ENCODE peak calls at places on chromosomes 5 and 9, in seven cellular contexts. O is fibroblast of lung; N is esophagus squamous epithelium; U is prostate gland; V is HCT116; Y is CD4-positive, alpha-beta T cell; H is cardiac fibroblast. L is an unnamed sample.

GRCh38 chr5:135131801-135132675 is 98.0 kb upstream of the PITX1 start:
- DNase-seq in O (no peak), H (no peak), V (no peak), Y (no peak), N (no peak), U (no peak), L (peak)

GRCh38 chr5:14551211-14551610 is 30.4 kb upstream of the OTULINL start:
- DNase-seq in V (no peak), U (no peak), N (no peak), O (no peak), H (no peak), Y (no peak), L (no peak)

GRCh38 chr9:105050296-105050695 is 122.3 kb upstream of the ABCA1 start:
- DNase-seq in H (peak), Y (no peak), V (no peak), U (no peak), N (no peak), O (peak), L (no peak)

GRCh38 chr9:124278054-124278540 is 20.3 kb downstream of the NEK6 start:
- DNase-seq in O (no peak), Y (no peak), N (no peak), H (no peak), V (no peak), U (no peak), L (no peak)

GRCh38 chr5:29229461-29229860 is 1964.0 kb upstream of the CDH6 start:
- DNase-seq in U (no peak), O (no peak), N (no peak), V (no peak), Y (no peak), H (no peak), L (no peak)

GRCh38 chr5:172586118-172587060 is 54.7 kb upstream of the NEURL1B start:
- DNase-seq in N (no peak), V (no peak), O (no peak), U (no peak), H (no peak), Y (no peak), L (no peak)

GRCh38 chr5:139845846-139846681 is 50.5 kb downstream of the PSD2 start:
- DNase-seq in V (no peak), H (no peak), O (no peak), Y (no peak), N (no peak), U (peak), L (peak)

GRCh38 chr5:14228219-14228618 is 85.1 kb downstream of the TRIO start:
- DNase-seq in Y (no peak), V (no peak), U (no peak), O (no peak), H (no peak), N (no peak), L (no peak)

GRCh38 chr9:117555964-117556629 is 141.2 kb upstream of the ASTN2 start:
- DNase-seq in H (peak), N (no peak), O (peak), U (peak), Y (no peak), V (no peak), L (no peak)

GRCh38 chr5:54066433-54066832 is 243.9 kb downstream of the ARL15 start:
- DNase-seq in N (no peak), U (no peak), H (no peak), Y (no peak), O (no peak), V (no peak), L (no peak)

GRCh38 chr9:89022071-89022721 is 30.9 kb downstream of the S1PR3 start:
- DNase-seq in U (peak), H (peak), N (no peak), Y (no peak), V (no peak), O (peak), L (no peak)

GRCh38 chr9:133377721-133378216 is 1.6 kb downstream of the STKLD1 start:
- DNase-seq in U (no peak), V (no peak), N (no peak), H (peak), Y (no peak), O (no peak), L (no peak)

GRCh38 chr9:86637515-86637914 is 283.3 kb upstream of the TUT7 start:
- DNase-seq in U (peak), O (peak), Y (no peak), V (no peak), H (peak), N (no peak), L (no peak)

GRCh38 chr5:6377582-6378127 is 692 bp downstream of the MED10 start:
- DNase-seq in V (no peak), O (no peak), Y (no peak), H (peak), N (no peak), U (no peak), L (no peak)

GRCh38 chr9:26893030-26893676 is 551 bp upstream of the CAAP1 start:
- DNase-seq in Y (no peak), N (no peak), O (no peak), V (no peak), H (no peak), U (no peak), L (no peak)

GRCh38 chr5:175772747-175773533 is 98.4 kb upstream of the CPLX2 start:
- DNase-seq in V (no peak), H (no peak), Y (no peak), U (no peak), O (no peak), N (no peak), L (no peak)

GRCh38 chr9:136902259-136902821 is 16.0 kb downstream of the TRAF2 start:
- DNase-seq in U (peak), O (peak), H (peak), N (peak), Y (peak), V (no peak), L (peak)

GRCh38 chr9:133164209-133164590 is 486 bp upstream of the GBGT1 start:
- DNase-seq in N (no peak), U (no peak), V (no peak), H (no peak), Y (no peak), O (no peak), L (no peak)

GRCh38 chr5:74851684-74852353 is 14.4 kb downstream of the FAM169A start:
- DNase-seq in Y (no peak), V (no peak), U (no peak), H (peak), N (no peak), O (peak), L (no peak)

GRCh38 chr5:41510176-41510831 is at the start of gene PLCXD3:
- DNase-seq in H (peak), N (no peak), V (no peak), O (peak), Y (no peak), U (no peak), L (peak)

GRCh38 chr5:179866241-179867078 is 7.8 kb upstream of the MRNIP start:
- DNase-seq in U (no peak), V (no peak), Y (no peak), H (no peak), O (no peak), N (no peak), L (no peak)

GRCh38 chr9:69469136-69469535 is 144.1 kb downstream of the ENTREP1 start:
- DNase-seq in N (no peak), O (no peak), U (no peak), V (no peak), H (no peak), Y (no peak), L (no peak)

GRCh38 chr5:115586525-115587146 is 15.6 kb downstream of the TICAM2 start:
- DNase-seq in N (no peak), U (no peak), O (peak), H (peak), V (no peak), Y (no peak), L (no peak)

GRCh38 chr9:131801811-131802210 is 61.9 kb upstream of the RAPGEF1 start:
- DNase-seq in U (no peak), Y (no peak), N (no peak), O (no peak), V (no peak), H (no peak), L (peak)
- TF ChIP-seq CTCF in U (no peak), Y (no peak), N (no peak), O (no peak), V (peak), H (no peak), L (no peak)

DNA sequence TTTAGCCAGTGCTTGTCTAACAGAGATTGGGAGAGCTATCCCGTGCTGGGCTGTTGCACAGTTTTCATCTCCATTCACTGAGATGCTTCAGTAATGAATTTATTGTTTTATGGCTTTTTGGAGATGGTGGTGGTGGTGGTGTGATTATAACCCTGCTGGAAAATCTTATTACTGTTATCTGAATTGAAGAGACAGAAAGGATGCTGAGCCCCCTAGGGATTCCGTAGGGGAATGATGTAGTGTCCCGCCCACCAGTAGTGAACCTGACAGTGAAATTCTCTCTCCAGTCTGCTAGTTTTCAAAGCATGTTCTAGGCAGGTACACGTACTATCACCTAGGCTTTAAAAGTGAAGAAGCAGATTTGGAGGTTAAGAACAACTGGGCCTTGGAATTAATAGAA is 1.9 kb downstream of the RAI14 start:
- DNase-seq in O (peak), U (no peak), V (no peak), N (no peak), Y (no peak), H (peak), L (no peak)
- TF ChIP-seq CTCF in O (peak), U (no peak), V (no peak), N (no peak), Y (no peak), H (no peak), L (no peak)

GRCh38 chr5:149365418-149365817 is 7.6 kb downstream of the PCYOX1L start:
- DNase-seq in H (no peak), N (no peak), U (no peak), V (no peak), Y (no peak), O (no peak), L (no peak)
- TF ChIP-seq CTCF in H (no peak), N (no peak), U (no peak), V (no peak), Y (no peak), O (no peak), L (no peak)

GRCh38 chr5:66498791-66499207 is 97.4 kb upstream of the MAST4 start:
- DNase-seq in H (peak), N (no peak), O (peak), V (no peak), U (no peak), Y (no peak), L (no peak)
- TF ChIP-seq CTCF in H (peak), N (no peak), O (peak), V (peak), U (no peak), Y (no peak), L (no peak)

GRCh38 chr5:83562817-83563557 is 91.4 kb downstream of the VCAN start:
- DNase-seq in V (no peak), Y (no peak), U (no peak), O (peak), H (peak), N (no peak), L (no peak)

GRCh38 chr5:83564069-83564749 is 92.7 kb downstream of the VCAN start:
- DNase-seq in Y (no peak), H (peak), U (no peak), O (peak), N (no peak), V (peak), L (no peak)

GRCh38 chr5:83562207-83562606 is 90.7 kb downstream of the VCAN start:
- DNase-seq in N (no peak), O (peak), Y (no peak), U (no peak), V (no peak), H (no peak), L (no peak)

GRCh38 chr5:83567741-83568530 is 96.4 kb downstream of the VCAN start:
- DNase-seq in O (peak), N (no peak), Y (no peak), U (no peak), V (no peak), H (peak), L (no peak)

DNA sequence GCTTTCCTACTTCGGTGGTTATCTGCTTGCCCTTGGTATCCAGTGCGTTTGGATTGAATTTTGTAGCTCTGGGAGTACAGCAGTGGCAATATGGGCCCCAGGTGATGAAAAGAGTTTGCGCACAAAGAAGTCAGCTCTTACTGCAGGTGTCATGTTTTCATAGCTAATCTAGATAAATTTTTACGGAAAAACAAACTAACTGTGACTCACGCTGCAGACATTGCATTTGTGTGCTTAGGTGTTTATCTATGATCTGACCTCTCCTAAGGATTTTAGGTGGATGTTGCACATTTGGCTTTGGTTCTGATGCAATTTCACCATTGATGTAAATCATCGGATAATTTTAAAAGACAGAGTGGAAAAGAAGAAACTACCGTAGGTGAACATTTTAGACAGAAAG is 92.1 kb downstream of the VCAN start:
- DNase-seq in Y (no peak), V (no peak), H (no peak), U (no peak), O (peak), N (no peak), L (no peak)
- TF ChIP-seq CTCF in Y (no peak), V (no peak), H (no peak), U (no peak), O (no peak), N (no peak), L (no peak)

GRCh38 chr9:4048441-4048840 is 251.4 kb downstream of the GLIS3 start:
- DNase-seq in U (no peak), Y (no peak), V (no peak), H (peak), N (no peak), O (peak), L (no peak)
- TF ChIP-seq CTCF in U (no peak), Y (no peak), V (peak), H (peak), N (no peak), O (peak), L (peak)

L was measured in kidney.